ENCODE peak calls at places on chromosomes 12 and 14, in seven cellular contexts. One of them, this sample, is unnamed.
A peak's percentile ranks its signal among the peaks of the same experiment; 100 is the strongest.

GRCh38 chr14:105486974-105487448 is 325 bp downstream of the CRIP1 start:
- DNase-seq in CD8-positive, alpha-beta memory T cell: peak; percentile 79
- DNase-seq in thoracic aorta: no peak
- DNase-seq in neural progenitor cell: peak; percentile 45
- DNase-seq in H9: no peak
- DNase-seq in psoas muscle: peak; percentile 86
- DNase-seq in Karpas-422: peak; percentile 87
- DNase-seq in this sample: no peak

GRCh38 chr12:8996682-8997405 is 7.5 kb downstream of the KLRG1 start:
- DNase-seq in CD8-positive, alpha-beta memory T cell: no peak
- DNase-seq in thoracic aorta: no peak
- DNase-seq in neural progenitor cell: no peak
- DNase-seq in H9: no peak
- DNase-seq in psoas muscle: no peak
- DNase-seq in Karpas-422: no peak
- DNase-seq in this sample: no peak

GRCh38 chr12:39010406-39010805 is 105.0 kb upstream of the CPNE8 start:
- DNase-seq in CD8-positive, alpha-beta memory T cell: no peak
- DNase-seq in thoracic aorta: no peak
- DNase-seq in neural progenitor cell: no peak
- DNase-seq in H9: no peak
- DNase-seq in psoas muscle: no peak
- DNase-seq in Karpas-422: no peak
- DNase-seq in this sample: no peak

GRCh38 chr14:59583755-59584154 is 7.1 kb upstream of the CCDC175 start:
- DNase-seq in CD8-positive, alpha-beta memory T cell: no peak
- DNase-seq in thoracic aorta: no peak
- DNase-seq in neural progenitor cell: no peak
- DNase-seq in H9: peak; percentile 45
- DNase-seq in psoas muscle: no peak
- DNase-seq in Karpas-422: no peak
- DNase-seq in this sample: no peak

GRCh38 chr12:70907412-70907811 is 13.1 kb downstream of the PTPRR start:
- DNase-seq in CD8-positive, alpha-beta memory T cell: no peak
- DNase-seq in thoracic aorta: no peak
- DNase-seq in neural progenitor cell: no peak
- DNase-seq in H9: no peak
- DNase-seq in psoas muscle: no peak
- DNase-seq in Karpas-422: no peak
- DNase-seq in this sample: no peak

GRCh38 chr14:95585971-95586620 is 51.2 kb downstream of the GLRX5 start:
- DNase-seq in CD8-positive, alpha-beta memory T cell: no peak
- DNase-seq in thoracic aorta: no peak
- DNase-seq in neural progenitor cell: no peak
- DNase-seq in H9: no peak
- DNase-seq in psoas muscle: no peak
- DNase-seq in Karpas-422: no peak
- DNase-seq in this sample: no peak

GRCh38 chr12:93126069-93126474 is 197.0 kb upstream of the EEA1 start:
- DNase-seq in CD8-positive, alpha-beta memory T cell: no peak
- DNase-seq in thoracic aorta: no peak
- DNase-seq in neural progenitor cell: no peak
- DNase-seq in H9: no peak
- DNase-seq in psoas muscle: no peak
- DNase-seq in Karpas-422: no peak
- DNase-seq in this sample: no peak

GRCh38 chr14:22646570-22647254 is 2.6 kb upstream of the OR6J1 start:
- DNase-seq in CD8-positive, alpha-beta memory T cell: no peak
- DNase-seq in thoracic aorta: no peak
- DNase-seq in neural progenitor cell: no peak
- DNase-seq in H9: no peak
- DNase-seq in psoas muscle: no peak
- DNase-seq in Karpas-422: no peak
- DNase-seq in this sample: no peak

GRCh38 chr14:53954551-53955233 is 1.9 kb downstream of the BMP4 start:
- DNase-seq in CD8-positive, alpha-beta memory T cell: no peak
- DNase-seq in thoracic aorta: no peak
- DNase-seq in neural progenitor cell: peak; percentile 57
- DNase-seq in H9: no peak
- DNase-seq in psoas muscle: peak; percentile 59
- DNase-seq in Karpas-422: no peak
- DNase-seq in this sample: no peak
- H3K27ac ChIP-seq in CD8-positive, alpha-beta memory T cell: no peak overlapping the region
- H3K27ac ChIP-seq in thoracic aorta: peak overlapping the region; percentile 80
- H3K27ac ChIP-seq in neural progenitor cell: no peak overlapping the region
- H3K27ac ChIP-seq in H9: no peak overlapping the region
- H3K27ac ChIP-seq in psoas muscle: peak overlapping the region; percentile 70
- H3K27ac ChIP-seq in Karpas-422: no peak overlapping the region
- H3K27ac ChIP-seq in this sample: no peak overlapping the region

GRCh38 chr12:1582709-1583050 is 11.7 kb downstream of the FBXL14 start:
- DNase-seq in CD8-positive, alpha-beta memory T cell: no peak
- DNase-seq in thoracic aorta: no peak
- DNase-seq in neural progenitor cell: no peak
- DNase-seq in H9: no peak
- DNase-seq in psoas muscle: no peak
- DNase-seq in Karpas-422: no peak
- DNase-seq in this sample: no peak
- H3K27ac ChIP-seq in CD8-positive, alpha-beta memory T cell: no peak overlapping the region
- H3K27ac ChIP-seq in thoracic aorta: no peak overlapping the region
- H3K27ac ChIP-seq in neural progenitor cell: peak overlapping the region; percentile 97
- H3K27ac ChIP-seq in H9: no peak overlapping the region
- H3K27ac ChIP-seq in psoas muscle: no peak overlapping the region
- H3K27ac ChIP-seq in Karpas-422: no peak overlapping the region
- H3K27ac ChIP-seq in this sample: no peak overlapping the region

GRCh38 chr14:63204407-63205280 is at the start of gene RHOJ:
- DNase-seq in CD8-positive, alpha-beta memory T cell: no peak
- DNase-seq in thoracic aorta: no peak
- DNase-seq in neural progenitor cell: peak; percentile 83
- DNase-seq in H9: peak; percentile 71
- DNase-seq in psoas muscle: peak; percentile 51
- DNase-seq in Karpas-422: no peak
- DNase-seq in this sample: no peak

GRCh38 chr14:63200767-63201166 is 3.5 kb upstream of the RHOJ start:
- DNase-seq in CD8-positive, alpha-beta memory T cell: no peak
- DNase-seq in thoracic aorta: no peak
- DNase-seq in neural progenitor cell: no peak
- DNase-seq in H9: no peak
- DNase-seq in psoas muscle: no peak
- DNase-seq in Karpas-422: no peak
- DNase-seq in this sample: no peak

GRCh38 chr14:63203618-63204406 is 431 bp upstream of the RHOJ start:
- DNase-seq in CD8-positive, alpha-beta memory T cell: no peak
- DNase-seq in thoracic aorta: peak; percentile 40
- DNase-seq in neural progenitor cell: peak; percentile 77
- DNase-seq in H9: peak; percentile 74
- DNase-seq in psoas muscle: peak; percentile 80
- DNase-seq in Karpas-422: no peak
- DNase-seq in this sample: no peak

GRCh38 chr14:63205281-63205575 is 985 bp downstream of the RHOJ start:
- DNase-seq in CD8-positive, alpha-beta memory T cell: no peak
- DNase-seq in thoracic aorta: no peak
- DNase-seq in neural progenitor cell: no peak
- DNase-seq in H9: no peak
- DNase-seq in psoas muscle: no peak
- DNase-seq in Karpas-422: no peak
- DNase-seq in this sample: no peak

GRCh38 chr14:63203015-63203414 is 1.2 kb upstream of the RHOJ start:
- DNase-seq in CD8-positive, alpha-beta memory T cell: no peak
- DNase-seq in thoracic aorta: no peak
- DNase-seq in neural progenitor cell: no peak
- DNase-seq in H9: no peak
- DNase-seq in psoas muscle: no peak
- DNase-seq in Karpas-422: no peak
- DNase-seq in this sample: no peak
- H3K27ac ChIP-seq in CD8-positive, alpha-beta memory T cell: no peak overlapping the region
- H3K27ac ChIP-seq in thoracic aorta: peak overlapping the region; percentile 83
- H3K27ac ChIP-seq in neural progenitor cell: no peak overlapping the region
- H3K27ac ChIP-seq in H9: no peak overlapping the region
- H3K27ac ChIP-seq in psoas muscle: peak overlapping the region; percentile 67
- H3K27ac ChIP-seq in Karpas-422: no peak overlapping the region
- H3K27ac ChIP-seq in this sample: no peak overlapping the region

GRCh38 chr14:26765301-26765700 is 167.5 kb upstream of the NOVA1 start:
- DNase-seq in CD8-positive, alpha-beta memory T cell: no peak
- DNase-seq in thoracic aorta: no peak
- DNase-seq in neural progenitor cell: no peak
- DNase-seq in H9: no peak
- DNase-seq in psoas muscle: no peak
- DNase-seq in Karpas-422: peak; percentile 37
- DNase-seq in this sample: no peak
- H3K27ac ChIP-seq in CD8-positive, alpha-beta memory T cell: no peak overlapping the region
- H3K27ac ChIP-seq in thoracic aorta: no peak overlapping the region
- H3K27ac ChIP-seq in neural progenitor cell: no peak overlapping the region
- H3K27ac ChIP-seq in H9: no peak overlapping the region
- H3K27ac ChIP-seq in psoas muscle: no peak overlapping the region
- H3K27ac ChIP-seq in Karpas-422: no peak overlapping the region
- H3K27ac ChIP-seq in this sample: no peak overlapping the region

DNA sequence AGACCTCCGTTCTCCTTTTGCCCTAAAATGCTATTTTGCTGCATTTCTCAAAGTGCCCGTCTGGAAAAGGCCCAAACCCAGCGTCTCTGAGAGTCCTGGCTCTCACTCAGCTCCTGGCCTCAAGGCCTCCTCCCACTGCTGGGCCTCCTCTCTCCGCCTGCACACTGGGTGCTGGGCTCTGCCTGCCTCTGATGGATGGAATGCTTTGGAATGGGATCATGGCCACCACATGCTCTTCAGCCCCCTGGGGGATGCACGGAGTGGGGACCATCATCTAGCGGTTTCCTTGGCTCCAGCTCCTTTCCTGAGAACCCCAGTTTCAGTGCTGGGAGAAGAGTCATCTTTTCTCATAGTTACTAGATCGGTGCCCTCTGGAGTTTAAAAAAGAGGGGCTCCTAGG is 65.2 kb downstream of the KDM2B start:
- DNase-seq in CD8-positive, alpha-beta memory T cell: no peak
- DNase-seq in thoracic aorta: no peak
- DNase-seq in neural progenitor cell: no peak
- DNase-seq in H9: no peak
- DNase-seq in psoas muscle: no peak
- DNase-seq in Karpas-422: no peak
- DNase-seq in this sample: no peak
- H3K27ac ChIP-seq in CD8-positive, alpha-beta memory T cell: no peak overlapping the region
- H3K27ac ChIP-seq in thoracic aorta: no peak overlapping the region
- H3K27ac ChIP-seq in neural progenitor cell: no peak overlapping the region
- H3K27ac ChIP-seq in H9: no peak overlapping the region
- H3K27ac ChIP-seq in psoas muscle: no peak overlapping the region
- H3K27ac ChIP-seq in Karpas-422: no peak overlapping the region
- H3K27ac ChIP-seq in this sample: no peak overlapping the region

This sample was measured in RWPE2.